ENCODE peak calls at places on chromosomes 11 and 22, in four cellular contexts. G is H1, L is stomach, K is ovary. E is an unnamed sample.

GRCh38 chr22:24106385-24107381 is 74.6 kb upstream of the SUSD2 start:
- DNase-seq in K (no peak), G (peak; percentile 49), L (no peak), E (no peak)

GRCh38 chr11:2579315-2580060 is 120.3 kb downstream of the KCNQ1OT1 start:
- DNase-seq in G (no peak), K (peak; percentile 28), L (peak; percentile 22), E (no peak)

GRCh38 chr11:8988329-8989234 is 15.2 kb downstream of the NRIP3 start:
- DNase-seq in G (no peak), K (no peak), L (no peak), E (no peak)

GRCh38 chr22:38940985-38941384 is 16.4 kb upstream of the APOBEC3A start:
- DNase-seq in L (no peak), G (no peak), K (no peak), E (no peak)

GRCh38 chr11:12993626-12994025 is 15.5 kb upstream of the RASSF10 start:
- DNase-seq in K (no peak), L (no peak), G (no peak), E (no peak)

GRCh38 chr11:113789675-113790320 is 10.2 kb downstream of the CLDN25 start:
- DNase-seq in G (no peak), K (no peak), L (no peak), E (no peak)

GRCh38 chr11:73839123-73839457 is 37.6 kb downstream of the COA4 start:
- DNase-seq in L (no peak), K (no peak), G (no peak), E (no peak)

GRCh38 chr11:61952882-61953281 is 2.7 kb downstream of the BEST1 start:
- DNase-seq in G (no peak), K (no peak), L (no peak), E (no peak)

GRCh38 chr22:29314537-29315285 is 786 bp downstream of the RASL10A start:
- DNase-seq in K (no peak), G (peak; percentile 65), L (no peak), E (no peak)

GRCh38 chr11:11988099-11988651 is 20.3 kb downstream of the DKK3 start:
- DNase-seq in G (no peak), K (no peak), L (no peak), E (no peak)

GRCh38 chr11:43868852-43869567 is 11.6 kb upstream of the ALKBH3 start:
- DNase-seq in G (no peak), L (no peak), K (no peak), E (no peak)

GRCh38 chr11:3747704-3748103 is 49.6 kb downstream of the NUP98 start:
- DNase-seq in K (no peak), G (no peak), L (no peak), E (no peak)

GRCh38 chr22:49936973-49937757 is 18.7 kb downstream of the CRELD2 start:
- DNase-seq in K (no peak), L (peak; percentile 57), G (no peak), E (no peak)

GRCh38 chr11:429931-430456 is 11.8 kb downstream of the ANO9 start:
- DNase-seq in G (peak; percentile 62), L (no peak), K (no peak), E (no peak)

GRCh38 chr11:68377389-68377795 is 65.0 kb downstream of the LRP5 start:
- DNase-seq in K (peak; percentile 42), L (no peak), G (no peak), E (no peak)

DNA sequence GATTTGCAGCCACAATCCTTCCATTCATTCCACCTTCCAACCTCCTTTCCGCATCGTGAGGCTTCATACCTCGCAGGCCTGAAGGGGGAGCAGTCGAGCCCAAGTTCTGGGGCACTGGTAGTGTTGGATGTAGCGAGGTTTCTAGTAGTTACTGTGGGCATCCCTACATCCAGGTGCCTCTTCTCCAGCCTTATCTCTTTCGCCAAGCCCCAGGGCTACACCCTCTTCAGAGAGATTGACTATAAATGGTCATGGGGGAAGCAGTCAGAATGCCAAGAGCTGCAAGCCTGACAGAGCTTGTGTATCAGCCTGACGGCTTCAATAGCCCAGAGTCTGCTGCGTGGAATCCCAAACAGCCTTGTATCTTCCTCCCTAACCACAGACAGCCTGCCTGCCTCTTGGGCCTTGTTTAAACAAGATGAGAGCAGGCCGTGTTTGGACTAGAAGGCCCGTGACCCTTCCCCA is 28.9 kb downstream of the CLMP start:
- DNase-seq in K (peak; percentile 85), G (peak; percentile 88), L (no peak), E (peak; percentile 35)
- TF ChIP-seq CTCF in K (peak; percentile 40), G (peak; percentile 96), L (peak; percentile 26), E (peak; percentile 53)

GRCh38 chr11:75525433-75526191 is at the start of gene GDPD5:
- DNase-seq in K (peak; percentile 86), G (peak; percentile 87), L (peak; percentile 83), E (peak; percentile 60)
- TF ChIP-seq EP300 in K (no peak), G (no peak), L (no peak), E (no peak)

DNA sequence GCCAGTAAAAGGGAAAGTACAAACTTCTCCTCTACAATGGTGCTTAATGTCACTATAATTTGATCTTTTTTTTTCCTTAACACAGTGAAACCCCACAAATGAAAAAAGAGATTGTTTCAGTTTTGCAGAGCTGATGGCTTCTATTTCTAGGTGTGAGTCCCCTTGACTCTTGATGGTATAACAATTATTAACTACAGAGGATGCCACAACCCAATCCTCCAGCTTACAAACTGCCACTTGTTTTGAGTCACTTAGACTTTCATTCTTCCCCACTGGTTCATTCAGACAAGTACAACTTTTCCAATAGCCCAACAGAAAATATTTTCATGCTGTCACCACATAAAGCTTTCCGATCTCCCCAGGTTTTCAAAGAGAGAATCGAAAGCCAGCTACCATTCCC is 812.2 kb downstream of the LRRC4C start:
- DNase-seq in L (no peak), G (no peak), K (no peak), E (no peak)
- H3K9me3 ChIP-seq in L (peaks cover 20% of the 10 kb centered on the region), G (peaks cover 7% of the 10 kb centered on the region), K (no peaks in the 10 kb centered on the region), E (peaks cover 13% of the 10 kb centered on the region)

GRCh38 chr11:14907411-14908213 is 15.6 kb upstream of the CYP2R1 start:
- DNase-seq in K (peak; percentile 56), L (peak; percentile 90), G (peak; percentile 94), E (peak; percentile 80)
- TF ChIP-seq CTCF in K (no peak), L (peak; percentile 79), G (peak; percentile 86), E (peak; percentile 73)

GRCh38 chr11:106309070-106309684 is 231.7 kb downstream of the AASDHPPT start:
- DNase-seq in K (no peak), L (no peak), G (no peak), E (no peak)

GRCh38 chr11:106306942-106307341 is 229.5 kb downstream of the AASDHPPT start:
- DNase-seq in G (no peak), K (no peak), L (no peak), E (no peak)

GRCh38 chr11:106311531-106312230 is 234.2 kb downstream of the AASDHPPT start:
- DNase-seq in L (no peak), K (no peak), G (no peak), E (no peak)
- TF ChIP-seq EP300 in L (no peak), K (no peak), G (no peak), E (no peak)

DNA sequence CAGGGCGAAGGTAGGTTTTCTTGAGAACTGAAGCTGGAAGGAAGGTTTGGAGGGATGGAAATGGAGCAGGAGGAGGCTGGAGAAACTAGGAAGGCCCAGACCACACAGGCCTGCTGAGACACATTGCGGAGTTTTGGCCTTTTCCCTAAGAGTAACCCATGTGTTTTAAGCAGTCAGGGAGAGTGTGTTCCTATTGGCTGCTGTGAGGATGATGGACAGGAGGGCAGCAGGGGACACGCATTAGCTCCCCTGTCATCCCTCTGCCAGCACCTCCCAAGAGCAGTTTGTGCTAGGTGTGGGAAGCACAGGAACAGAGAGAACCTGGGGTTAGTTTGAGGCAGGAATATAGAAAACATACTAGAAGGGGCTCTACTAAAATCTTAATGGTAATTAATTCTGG is 842.1 kb downstream of the TBC1D22A start:
- DNase-seq in L (no peak), G (no peak), K (no peak), E (no peak)
- H3K9me3 ChIP-seq in L (no peaks in the 10 kb centered on the region), G (peaks cover 52% of the 10 kb centered on the region), K (no peaks in the 10 kb centered on the region), E (peaks cover 10% of the 10 kb centered on the region)

GRCh38 chr11:87013852-87014251 is 23.9 kb upstream of the TMEM135 start:
- DNase-seq in G (no peak), L (no peak), K (no peak), E (no peak)
- TF ChIP-seq CTCF in G (no peak), L (no peak), K (no peak), E (no peak)

GRCh38 chr22:35445933-35446332 is 46.0 kb downstream of the MCM5 start:
- DNase-seq in K (no peak), L (no peak), G (no peak), E (no peak)

GRCh38 chr22:35443338-35443737 is 43.4 kb downstream of the MCM5 start:
- DNase-seq in K (no peak), G (no peak), L (no peak), E (no peak)

GRCh38 chr22:35443790-35444684 is 44.1 kb downstream of the MCM5 start:
- DNase-seq in L (no peak), K (no peak), G (no peak), E (no peak)

GRCh38 chr22:35446365-35446764 is 46.4 kb downstream of the MCM5 start:
- DNase-seq in G (no peak), L (no peak), K (no peak), E (no peak)

DNA sequence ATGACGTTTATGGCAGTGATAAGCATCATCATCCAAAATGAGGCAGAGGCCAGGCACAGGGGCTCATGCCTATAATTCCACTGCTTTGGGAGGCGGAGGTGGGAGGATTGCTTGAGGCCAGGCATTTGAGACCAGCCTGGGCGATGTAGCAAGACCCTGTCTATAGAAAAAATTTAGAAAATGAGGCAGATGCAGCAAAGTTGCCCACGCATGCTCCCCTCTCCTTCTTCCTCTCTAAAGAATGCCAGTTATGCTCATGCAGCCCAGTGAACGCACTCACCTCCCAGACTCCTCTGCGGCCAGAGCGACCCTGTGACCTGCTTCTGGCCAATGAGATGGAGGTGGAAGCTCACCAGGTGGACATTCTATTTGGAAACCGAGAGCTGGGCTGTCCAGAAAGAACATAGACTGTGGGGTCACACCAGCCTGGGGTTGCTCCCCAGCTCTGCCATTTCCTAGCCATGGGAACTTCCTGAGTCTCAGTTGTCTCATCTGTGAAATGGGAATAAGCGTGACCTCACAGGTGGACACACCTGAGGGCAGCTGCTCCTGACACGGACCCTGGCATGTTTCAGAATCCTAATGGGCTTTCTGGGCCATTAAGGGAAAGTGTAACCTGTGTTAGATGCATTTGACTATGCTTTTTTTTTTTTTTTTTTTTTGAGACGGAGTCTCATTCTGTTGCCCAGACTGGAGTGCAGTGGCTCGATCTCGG is 44.9 kb downstream of the MCM5 start:
- DNase-seq in L (no peak), K (no peak), G (no peak), E (no peak)
- TF ChIP-seq EP300 in L (no peak), K (no peak), G (no peak), E (no peak)